ENCODE peak calls at places on chromosomes 4 and X, in nine cellular contexts. G, T, E, X, K, F, R, A and V are unnamed samples.

GRCh38 chr4:32864713-32865351 is 2144.7 kb downstream of the PCDH7 start:
- DNase-seq in A (no peak), F (no peak), E (no peak), G (no peak), R (no peak), K (no peak), X (no peak), T (no peak), V (no peak)

GRCh38 chr4:188178276-188178675 is 39.0 kb downstream of the TRIML1 start:
- DNase-seq in E (no peak), F (no peak), K (no peak), A (no peak), X (no peak), R (no peak), T (no peak), G (no peak), V (no peak)

GRCh38 chr4:3295837-3296624 is 3.2 kb downstream of the RGS12 start:
- DNase-seq in E (no peak), A (no peak), X (no peak), R (no peak), T (no peak), K (no peak), F (no peak), G (no peak), V (no peak)

GRCh38 chr4:104113850-104114249 is 380.8 kb downstream of the CXXC4 start:
- DNase-seq in A (no peak), X (no peak), R (no peak), K (no peak), G (no peak), F (no peak), T (no peak), E (no peak), V (no peak)

GRCh38 chr4:73707918-73708577 is 32.3 kb upstream of the CXCL8 start:
- DNase-seq in K (peak), F (no peak), G (peak), X (no peak), A (peak), E (peak), T (peak), R (peak), V (peak)

GRCh38 chr4:119238068-119238722 is 25.7 kb downstream of the USP53 start:
- DNase-seq in X (no peak), T (no peak), E (no peak), A (no peak), F (no peak), R (peak), K (no peak), G (no peak), V (no peak)

GRCh38 chr4:116705466-116705865 is 379.9 kb downstream of the TRAM1L1 start:
- DNase-seq in E (no peak), X (no peak), R (no peak), F (peak), G (no peak), T (no peak), K (no peak), A (no peak), V (no peak)

GRCh38 chr4:125520258-125520990 is 205.7 kb downstream of the FAT4 start:
- DNase-seq in A (no peak), X (no peak), F (no peak), K (no peak), G (no peak), T (no peak), R (peak), E (no peak), V (no peak)

GRCh38 chrX:5236096-5236495 is 992.6 kb downstream of the NLGN4X start:
- DNase-seq in G (no peak), T (no peak), A (no peak), R (no peak), E (peak), K (peak), X (no peak), F (no peak), V (no peak)

GRCh38 chr4:169619518-169619957 is 840 bp upstream of the CLCN3 start:
- DNase-seq in X (peak), A (peak), T (peak), F (no peak), G (no peak), K (peak), E (peak), R (peak), V (no peak)

GRCh38 chrX:20347486-20347885 is 80.8 kb upstream of the RPS6KA3 start:
- DNase-seq in K (no peak), R (peak), T (no peak), E (no peak), X (no peak), F (no peak), G (no peak), A (no peak), V (no peak)

GRCh38 chr4:174324725-174325124 is 41.0 kb downstream of the CEP44 start:
- DNase-seq in T (no peak), G (no peak), R (peak), A (no peak), F (no peak), X (no peak), E (no peak), K (no peak), V (no peak)

GRCh38 chrX:108415891-108416290 is 22.3 kb downstream of the COL4A6 start:
- DNase-seq in F (no peak), X (no peak), E (no peak), A (no peak), K (no peak), G (no peak), R (peak), T (no peak), V (no peak)

GRCh38 chrX:65528705-65529340 is 5.8 kb downstream of the LAS1L start:
- DNase-seq in R (peak), G (no peak), E (peak), F (no peak), A (peak), X (peak), T (peak), K (peak), V (no peak)

GRCh38 chr4:93788712-93789111 is 39.8 kb upstream of the ATOH1 start:
- DNase-seq in R (peak), X (no peak), A (no peak), K (peak), E (no peak), T (no peak), G (no peak), F (no peak), V (no peak)
- TF ChIP-seq CTCF in R (peak), X (no peak), A (peak), K (peak), E (no peak), T (no peak), G (peak), F (peak), V (peak)

GRCh38 chr4:109729563-109730293 is at the start of gene PLA2G12A:
- DNase-seq in T (peak), G (no peak), X (peak), E (peak), A (peak), F (peak), R (peak), K (peak), V (no peak)
- TF ChIP-seq CTCF in T (no peak), G (no peak), X (no peak), E (no peak), A (no peak), F (no peak), R (no peak), K (no peak), V (no peak)

GRCh38 chrX:320126-320783 is 1.7 kb upstream of the GTPBP6 start:
- DNase-seq in G (no peak), X (no peak), A (no peak), R (peak), E (peak), F (no peak), K (peak), T (no peak), V (no peak)

GRCh38 chrX:319579-320125 is 1.1 kb upstream of the GTPBP6 start:
- DNase-seq in K (no peak), R (no peak), T (no peak), G (no peak), F (peak), X (no peak), A (no peak), E (no peak), V (no peak)

GRCh38 chrX:317424-318067 is 1.1 kb downstream of the GTPBP6 start:
- DNase-seq in T (no peak), R (no peak), E (no peak), F (peak), G (peak), K (peak), X (no peak), A (no peak), V (peak)

GRCh38 chrX:318068-318738 is 393 bp downstream of the GTPBP6 start:
- DNase-seq in T (peak), E (peak), A (peak), G (peak), F (no peak), K (peak), X (peak), R (peak), V (peak)

GRCh38 chrX:318739-319578 is at the start of gene GTPBP6:
- DNase-seq in F (peak), T (peak), G (peak), A (peak), X (peak), E (peak), R (peak), K (peak), V (peak)
- TF ChIP-seq CTCF in F (peak), T (peak), G (peak), A (peak), X (no peak), E (no peak), R (peak), K (no peak), V (peak)

GRCh38 chrX:38262715-38263620 is 42.3 kb upstream of the SRPX start:
- DNase-seq in F (peak), G (peak), T (no peak), A (no peak), R (peak), E (no peak), K (no peak), X (no peak), V (peak)
- TF ChIP-seq CTCF in F (no peak), G (no peak), T (no peak), A (no peak), R (no peak), E (no peak), K (no peak), X (no peak), V (no peak)

GRCh38 chr4:1948892-1949436 is 59.8 kb downstream of the NELFA start:
- DNase-seq in X (no peak), F (no peak), R (no peak), K (no peak), G (no peak), E (no peak), A (no peak), T (no peak), V (no peak)
- TF ChIP-seq CTCF in X (no peak), F (no peak), R (peak), K (no peak), G (no peak), E (no peak), A (no peak), T (no peak), V (no peak)

DNA sequence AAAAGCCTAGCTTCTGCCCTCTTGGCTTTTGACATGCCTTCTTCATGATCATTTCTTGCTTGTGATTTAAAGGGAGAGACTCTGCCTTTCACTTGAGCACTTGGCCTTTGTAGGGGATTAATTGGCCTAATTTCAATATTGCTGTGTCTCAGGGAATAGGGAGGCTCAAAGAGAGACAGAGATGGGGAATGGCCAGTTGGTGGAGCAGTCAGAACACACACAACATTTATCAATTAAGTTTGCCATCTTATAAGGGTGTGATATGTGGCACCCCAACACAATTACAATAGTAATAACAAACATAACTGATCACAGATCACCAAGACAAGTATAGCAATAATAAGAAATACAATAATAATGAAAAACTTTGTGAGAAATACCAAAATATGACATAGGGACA is 122.5 kb upstream of the VCX start:
- DNase-seq in T (no peak), K (no peak), G (no peak), A (no peak), F (no peak), X (no peak), E (no peak), R (no peak), V (no peak)
- TF ChIP-seq CTCF in T (no peak), K (no peak), G (no peak), A (no peak), F (no peak), X (no peak), E (no peak), R (no peak), V (no peak)